ENCODE peak calls at places on chromosomes 13 and 19, in seven cellular contexts. Z, R, G, T, Q, F and B are unnamed samples.

GRCh38 chr13:52127783-52128702 is 830 bp downstream of the NEK5 start:
- DNase-seq in Z (peak), R (peak), G (peak), T (no peak), Q (peak), F (peak), B (peak)

GRCh38 chr13:90015565-90016507 is 1331.7 kb upstream of the MIR17HG start:
- DNase-seq in Z (peak), R (peak), G (peak), T (no peak), Q (no peak), F (no peak), B (no peak)

GRCh38 chr19:42544146-42544545 is 15.9 kb upstream of the CEACAM1 start:
- DNase-seq in Z (no peak), R (no peak), G (no peak), T (no peak), Q (no peak), F (no peak), B (no peak)

GRCh38 chr13:30463820-30464495 is 1.8 kb downstream of the HMGB1 start:
- DNase-seq in Z (peak), R (peak), G (peak), T (peak), Q (no peak), F (peak), B (peak)

GRCh38 chr13:19781526-19781925 is 1.2 kb downstream of the PSPC1 start:
- DNase-seq in Z (no peak), R (no peak), G (no peak), T (no peak), Q (no peak), F (no peak), B (no peak)

GRCh38 chr13:112893570-112894422 is 75.2 kb upstream of the MCF2L start:
- DNase-seq in Z (no peak), R (peak), G (peak), T (peak), Q (no peak), F (peak), B (peak)

GRCh38 chr13:30234763-30235162 is 72.6 kb downstream of the KATNAL1 start:
- DNase-seq in Z (no peak), R (no peak), G (peak), T (no peak), Q (no peak), F (no peak), B (no peak)

GRCh38 chr19:41531438-41532311 is 44.3 kb upstream of the CEACAM21 start:
- DNase-seq in Z (peak), R (peak), G (peak), T (peak), Q (no peak), F (peak), B (peak)

GRCh38 chr13:26471807-26472206 is 85.7 kb upstream of the WASF3 start:
- DNase-seq in Z (no peak), R (no peak), G (no peak), T (no peak), Q (no peak), F (no peak), B (no peak)

GRCh38 chr19:10104665-10105221 is 1.4 kb upstream of the PPAN start:
- DNase-seq in Z (no peak), R (no peak), G (no peak), T (peak), Q (no peak), F (no peak), B (no peak)

GRCh38 chr13:109684836-109685602 is 101.4 kb downstream of the IRS2 start:
- DNase-seq in Z (peak), R (peak), G (peak), T (no peak), Q (peak), F (no peak), B (no peak)

GRCh38 chr13:65841156-65841555 is 1389.0 kb downstream of the PCDH9 start:
- DNase-seq in Z (no peak), R (no peak), G (no peak), T (no peak), Q (no peak), F (no peak), B (no peak)

GRCh38 chr13:102911336-102911735 is 65.5 kb downstream of the ERCC5 start:
- DNase-seq in Z (peak), R (peak), G (no peak), T (no peak), Q (no peak), F (no peak), B (no peak)

GRCh38 chr19:53870485-53870844 is 2.8 kb downstream of the MYADM start:
- DNase-seq in Z (no peak), R (no peak), G (no peak), T (no peak), Q (no peak), F (no peak), B (peak)

GRCh38 chr19:45250832-45251451 is at the start of gene MARK4:
- DNase-seq in Z (peak), R (peak), G (peak), T (peak), Q (peak), F (peak), B (peak)

GRCh38 chr19:2478756-2479555 is 3.0 kb downstream of the GADD45B start:
- DNase-seq in Z (peak), R (peak), G (peak), T (peak), Q (peak), F (peak), B (peak)

GRCh38 chr13:43698743-43699142 is 88.0 kb downstream of the ENOX1 start:
- DNase-seq in Z (peak), R (peak), G (peak), T (no peak), Q (no peak), F (peak), B (no peak)

GRCh38 chr13:101626925-101627555 is 174.6 kb downstream of the ITGBL1 start:
- DNase-seq in Z (no peak), R (no peak), G (peak), T (no peak), Q (no peak), F (peak), B (no peak)

GRCh38 chr19:18865973-18866799 is 29.8 kb downstream of the CERS1 start:
- DNase-seq in Z (peak), R (peak), G (peak), T (peak), Q (peak), F (peak), B (peak)

GRCh38 chr13:60351326-60351725 is 45.7 kb upstream of the TDRD3 start:
- DNase-seq in Z (peak), R (peak), G (peak), T (no peak), Q (no peak), F (peak), B (no peak)

GRCh38 chr13:51154029-51154555 is 43.0 kb upstream of the C13orf42 start:
- DNase-seq in Z (no peak), R (peak), G (peak), T (no peak), Q (no peak), F (peak), B (no peak)

GRCh38 chr13:46687810-46688209 is 109.2 kb downstream of the ESD start:
- DNase-seq in Z (peak), R (peak), G (peak), T (no peak), Q (no peak), F (peak), B (no peak)

GRCh38 chr19:39539165-39539518 is 819 bp downstream of the EID2 start:
- DNase-seq in Z (peak), R (no peak), G (peak), T (no peak), Q (no peak), F (peak), B (no peak)

GRCh38 chr19:47618771-47619170 is 9.8 kb downstream of the BICRA start:
- DNase-seq in Z (no peak), R (no peak), G (peak), T (peak), Q (no peak), F (peak), B (no peak)

GRCh38 chr19:53158119-53158656 is 665 bp downstream of the ZNF347 start:
- DNase-seq in Z (no peak), R (no peak), G (peak), T (peak), Q (peak), F (peak), B (peak)

GRCh38 chr19:27764186-27764804 is 1448.7 kb downstream of the UQCRFS1 start:
- DNase-seq in Z (no peak), R (no peak), G (no peak), T (no peak), Q (no peak), F (no peak), B (no peak)

GRCh38 chr19:44374789-44375188 is 18.3 kb upstream of the ZNF112 start:
- DNase-seq in Z (no peak), R (no peak), G (no peak), T (no peak), Q (no peak), F (no peak), B (no peak)

GRCh38 chr19:2343289-2343982 is 15.0 kb downstream of the SPPL2B start:
- DNase-seq in Z (no peak), R (no peak), G (no peak), T (peak), Q (no peak), F (no peak), B (peak)

GRCh38 chr13:94534171-94534570 is 54.7 kb upstream of the DCT start:
- DNase-seq in Z (peak), R (no peak), G (no peak), T (no peak), Q (no peak), F (peak), B (no peak)

GRCh38 chr13:44022196-44022595 is 142.5 kb downstream of the LACC1 start:
- DNase-seq in Z (peak), R (peak), G (no peak), T (no peak), Q (no peak), F (no peak), B (no peak)

DNA sequence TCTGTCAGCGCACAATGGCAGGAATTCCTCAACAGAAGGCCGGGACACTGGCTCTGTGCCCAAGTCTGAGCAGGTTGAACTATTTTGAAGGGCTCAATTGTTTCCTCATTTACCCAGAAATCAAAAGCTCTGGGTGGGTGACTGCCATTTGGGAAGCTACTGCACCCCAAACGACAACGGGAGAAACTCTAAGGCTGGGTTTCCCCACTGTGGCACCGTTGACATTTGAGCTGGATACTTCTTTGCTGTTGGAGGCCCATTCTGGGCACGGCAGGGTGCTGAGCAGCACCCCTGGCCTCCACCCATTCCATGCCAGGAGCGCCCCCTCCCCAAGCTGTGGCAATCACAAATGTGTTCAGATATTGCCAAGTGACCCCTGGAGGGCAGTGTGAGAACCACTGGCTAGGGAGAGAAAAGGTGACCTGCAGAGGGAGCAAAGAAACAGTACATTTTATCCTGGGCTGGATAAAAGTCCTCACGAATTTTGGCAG is 62.5 kb downstream of the RFX2 start:
- DNase-seq in Z (peak), R (peak), G (peak), T (no peak), Q (no peak), F (peak), B (no peak)
- TF ChIP-seq CTCF in Z (peak), R (peak), G (peak), T (peak), Q (peak), F (peak), B (peak)

GRCh38 chr13:50127017-50127725 is 111.9 kb downstream of the KCNRG start:
- DNase-seq in Z (no peak), R (no peak), G (peak), T (peak), Q (peak), F (peak), B (peak)
- TF ChIP-seq CTCF in Z (no peak), R (no peak), G (no peak), T (no peak), Q (no peak), F (no peak), B (no peak)

GRCh38 chr19:58518261-58519086 is 1.1 kb downstream of the ZBTB45 start:
- DNase-seq in Z (peak), R (no peak), G (peak), T (no peak), Q (no peak), F (no peak), B (peak)
- TF ChIP-seq CTCF in Z (no peak), R (peak), G (no peak), T (no peak), Q (peak), F (no peak), B (no peak)

GRCh38 chr19:12806242-12807131 is at the start of gene RNASEH2A:
- DNase-seq in Z (peak), R (peak), G (peak), T (peak), Q (peak), F (peak), B (peak)
- TF ChIP-seq CTCF in Z (no peak), R (no peak), G (no peak), T (no peak), Q (no peak), F (no peak), B (no peak)

DNA sequence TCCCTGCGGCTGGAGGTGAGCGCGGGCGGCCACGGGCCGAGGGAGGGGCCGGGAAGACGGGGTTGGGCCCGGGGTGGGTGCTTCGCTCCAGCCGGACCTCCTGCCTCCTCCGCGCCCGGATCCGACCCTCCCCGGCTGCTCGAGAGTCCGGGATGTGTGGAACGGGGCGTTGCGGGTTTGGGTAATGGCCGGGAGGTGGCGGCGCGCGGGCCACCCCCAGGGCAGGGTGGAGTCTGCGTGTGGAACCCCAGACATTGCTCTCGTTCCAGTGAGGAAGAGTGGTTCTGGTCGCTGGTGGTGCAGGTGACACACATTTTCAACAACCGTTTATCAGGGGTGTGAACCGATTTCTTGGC is 38.8 kb downstream of the ARHGEF7 start:
- DNase-seq in Z (peak), R (peak), G (peak), T (no peak), Q (no peak), F (no peak), B (no peak)
- TF ChIP-seq CTCF in Z (no peak), R (no peak), G (peak), T (no peak), Q (no peak), F (no peak), B (no peak)

GRCh38 chr13:87280139-87280538 is 391.0 kb upstream of the SLITRK5 start:
- DNase-seq in Z (no peak), R (no peak), G (no peak), T (no peak), Q (no peak), F (no peak), B (no peak)
- TF ChIP-seq CTCF in Z (peak), R (no peak), G (no peak), T (no peak), Q (no peak), F (no peak), B (no peak)